ENCODE peak calls at places on chromosomes 3 and 15, in four cellular contexts. P, I, A and L are unnamed samples.

GRCh38 chr15:81312790-81313543 is 11.0 kb downstream of the STARD5 start:
- DNase-seq in P (peak), I (no peak), A (no peak), L (no peak)

GRCh38 chr3:114319453-114319852 is 25.6 kb downstream of the TIGIT start:
- DNase-seq in P (peak), I (peak), A (peak), L (no peak)

GRCh38 chr3:69174871-69175737 is 52.7 kb upstream of the LMOD3 start:
- DNase-seq in P (no peak), I (no peak), A (no peak), L (no peak)

GRCh38 chr3:45119824-45120614 is 26.2 kb downstream of the CDCP1 start:
- DNase-seq in P (no peak), I (peak), A (no peak), L (no peak)

GRCh38 chr3:61224823-61225222 is 26.4 kb downstream of the FHIT start:
- DNase-seq in P (no peak), I (no peak), A (no peak), L (no peak)

GRCh38 chr15:101684877-101685276 is 32.7 kb upstream of the TM2D3 start:
- DNase-seq in P (no peak), I (no peak), A (no peak), L (no peak)

GRCh38 chr3:121839962-121840361 is 5.0 kb downstream of the EAF2 start:
- DNase-seq in P (no peak), I (no peak), A (no peak), L (no peak)

GRCh38 chr3:120203016-120203415 is 82.0 kb downstream of the GPR156 start:
- DNase-seq in P (no peak), I (no peak), A (no peak), L (no peak)

GRCh38 chr15:95742836-95743235 is 587.7 kb upstream of the NR2F2 start:
- DNase-seq in P (no peak), I (no peak), A (no peak), L (no peak)

GRCh38 chr3:85632921-85633320 is 674.1 kb downstream of the CADM2 start:
- DNase-seq in P (no peak), I (no peak), A (no peak), L (no peak)

GRCh38 chr3:85626662-85627061 is 667.9 kb downstream of the CADM2 start:
- DNase-seq in P (no peak), I (no peak), A (no peak), L (no peak)

GRCh38 chr3:85627899-85628298 is 669.1 kb downstream of the CADM2 start:
- DNase-seq in P (no peak), I (no peak), A (no peak), L (no peak)

GRCh38 chr3:85631070-85631469 is 672.3 kb downstream of the CADM2 start:
- DNase-seq in P (no peak), I (no peak), A (no peak), L (no peak)
- TF ChIP-seq USF2 in P (no peak), I (no peak), A (no peak), L (no peak)

DNA sequence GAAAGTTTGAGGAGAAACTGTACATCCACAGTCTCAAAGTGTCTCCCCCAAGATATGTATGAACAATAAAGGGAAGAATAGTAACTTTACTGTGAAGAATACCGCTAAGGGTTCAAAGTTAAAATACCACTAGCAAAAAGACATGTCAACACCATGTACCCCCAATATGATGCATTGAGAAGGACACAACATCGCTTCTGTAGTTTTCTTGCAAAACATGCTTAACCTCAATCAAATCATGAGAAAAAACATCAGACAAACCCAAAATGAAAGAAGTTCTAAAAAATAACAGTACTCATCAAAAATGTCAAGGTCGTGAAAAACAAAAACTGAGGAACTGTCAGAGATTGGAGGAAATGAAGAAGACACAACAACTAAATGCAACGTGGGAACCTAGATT is 3.6 kb downstream of the HERC1 start:
- DNase-seq in P (no peak), I (no peak), A (no peak), L (no peak)
- TF ChIP-seq PHF8 in P (no peak), I (no peak), A (no peak), L (no peak)

GRCh38 chr15:75104804-75105557 is 81.6 kb downstream of the PPCDC start:
- DNase-seq in P (peak), I (peak), A (no peak), L (no peak)

GRCh38 chr15:75107509-75107904 is 84.1 kb downstream of the PPCDC start:
- DNase-seq in P (no peak), I (no peak), A (no peak), L (no peak)

GRCh38 chr15:75109731-75110130 is 86.3 kb downstream of the PPCDC start:
- DNase-seq in P (no peak), I (no peak), A (no peak), L (peak)

GRCh38 chr15:75109021-75109690 is 85.8 kb downstream of the PPCDC start:
- DNase-seq in P (no peak), I (no peak), A (no peak), L (no peak)

DNA sequence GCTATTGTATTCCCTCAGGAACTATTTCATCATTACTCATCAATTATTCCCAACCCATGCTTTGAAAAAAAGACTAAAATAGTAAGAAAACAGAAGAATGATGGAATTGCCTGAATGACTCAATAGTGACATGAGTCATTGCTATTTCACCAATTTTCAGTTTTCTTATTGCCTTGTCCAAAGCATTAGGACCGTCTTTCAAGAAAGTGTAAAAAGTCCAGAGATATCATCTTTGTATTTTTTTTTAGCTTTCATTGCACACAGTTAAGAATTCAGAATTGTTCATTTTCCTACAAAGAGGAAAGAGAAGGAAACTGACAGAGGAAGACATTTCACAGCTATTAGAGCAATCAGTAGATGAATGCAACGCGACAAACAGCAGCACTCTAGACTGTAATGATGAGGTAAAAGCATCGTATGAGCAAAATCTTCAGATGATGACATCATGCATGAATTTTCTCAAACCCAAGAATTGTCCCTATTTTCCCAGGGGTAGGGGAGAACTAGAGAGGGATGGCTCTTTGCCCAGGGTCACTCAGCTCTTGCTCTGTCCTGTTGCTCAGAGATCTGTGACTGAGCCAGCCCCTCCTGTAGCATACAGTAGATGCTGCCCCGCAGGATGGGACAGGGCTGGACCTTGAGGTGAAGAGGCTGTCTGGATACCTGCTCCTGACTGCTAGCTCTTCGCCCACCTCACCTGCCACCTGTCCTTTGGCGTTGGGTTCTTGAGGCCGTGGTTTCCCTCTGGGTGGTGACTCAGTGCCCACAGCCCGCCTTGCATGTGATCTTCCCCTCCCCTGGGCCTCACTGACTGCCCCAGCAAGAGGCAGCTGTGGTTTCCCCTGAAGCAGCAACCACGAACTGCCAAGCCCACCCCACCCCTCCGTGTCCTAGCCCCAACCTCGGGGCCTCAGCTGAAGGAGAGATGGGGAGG is 84.8 kb downstream of the PPCDC start:
- DNase-seq in P (peak), I (peak), A (no peak), L (no peak)
- TF ChIP-seq CHD2 in P (no peak), I (no peak), A (no peak), L (no peak)

GRCh38 chr15:72962054-72962702 is 90.1 kb upstream of the NEO1 start:
- DNase-seq in P (no peak), I (no peak), A (no peak), L (no peak)

GRCh38 chr15:72964135-72964534 is 88.1 kb upstream of the NEO1 start:
- DNase-seq in P (no peak), I (no peak), A (no peak), L (no peak)

GRCh38 chr15:72953306-72953705 is 99.0 kb upstream of the NEO1 start:
- DNase-seq in P (no peak), I (no peak), A (no peak), L (no peak)

GRCh38 chr15:72961326-72961725 is 90.9 kb upstream of the NEO1 start:
- DNase-seq in P (no peak), I (no peak), A (no peak), L (no peak)

DNA sequence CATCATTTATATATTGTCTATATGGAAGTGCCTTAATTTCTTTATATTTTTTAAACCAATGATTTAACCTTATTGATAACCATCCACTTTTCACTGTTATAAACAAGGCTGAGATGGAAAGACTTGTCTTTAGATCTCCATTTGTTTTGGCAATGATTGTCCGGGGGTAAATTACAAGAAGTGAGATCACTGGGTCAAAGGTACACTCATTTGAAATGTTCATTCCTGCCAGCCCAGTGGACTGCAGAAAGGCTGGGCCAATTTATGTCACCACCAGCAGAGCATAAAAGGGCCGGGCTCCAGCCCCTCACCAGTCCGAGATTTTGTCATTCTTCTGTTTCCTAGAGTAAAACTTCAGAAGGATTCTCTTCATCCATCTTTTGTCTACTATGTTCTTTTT is 93.6 kb upstream of the NEO1 start:
- DNase-seq in P (no peak), I (no peak), A (no peak), L (no peak)
- TF ChIP-seq USF2 in P (no peak), I (no peak), A (no peak), L (no peak)

GRCh38 chr3:131555456-131555855 is 52.7 kb upstream of the MRPL3 start:
- DNase-seq in P (no peak), I (no peak), A (no peak), L (no peak)
- TF ChIP-seq PHF8 in P (no peak), I (no peak), A (no peak), L (no peak)

GRCh38 chr3:12603969-12604368 is 47.1 kb downstream of the MKRN2 start:
- DNase-seq in P (no peak), I (no peak), A (no peak), L (no peak)

GRCh38 chr3:12601072-12601471 is 44.2 kb downstream of the MKRN2 start:
- DNase-seq in P (peak), I (peak), A (no peak), L (peak)

DNA sequence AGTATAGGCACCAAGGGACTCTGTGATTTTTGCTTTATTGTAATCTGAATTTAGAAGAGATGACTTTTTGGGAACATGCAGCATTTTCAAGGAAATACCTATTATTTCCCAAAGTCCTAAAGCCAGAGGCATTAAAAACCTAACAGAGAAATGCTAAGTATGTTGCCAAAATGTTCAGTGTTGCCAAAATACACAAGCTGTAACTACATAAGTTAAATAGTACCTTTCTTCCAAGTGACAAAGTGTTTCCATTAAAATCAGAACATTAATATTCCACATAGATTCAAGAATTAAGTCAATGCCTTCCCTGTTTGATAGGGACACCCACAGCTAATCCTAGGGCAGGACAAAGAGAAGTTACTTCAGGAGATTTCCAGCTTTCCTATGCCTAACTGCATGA is 42.0 kb downstream of the MKRN2 start:
- DNase-seq in P (no peak), I (no peak), A (no peak), L (no peak)
- TF ChIP-seq CHD2 in P (no peak), I (no peak), A (no peak), L (no peak)

GRCh38 chr3:56754753-56755365 is 46.9 kb downstream of the ARHGEF3 start:
- DNase-seq in P (no peak), I (no peak), A (no peak), L (no peak)

GRCh38 chr3:56761887-56762605 is 39.7 kb downstream of the ARHGEF3 start:
- DNase-seq in P (no peak), I (no peak), A (no peak), L (no peak)

GRCh38 chr3:56761023-56761422 is 40.7 kb downstream of the ARHGEF3 start:
- DNase-seq in P (no peak), I (no peak), A (no peak), L (no peak)

GRCh38 chr3:56759532-56759931 is 42.2 kb downstream of the ARHGEF3 start:
- DNase-seq in P (no peak), I (no peak), A (no peak), L (no peak)

DNA sequence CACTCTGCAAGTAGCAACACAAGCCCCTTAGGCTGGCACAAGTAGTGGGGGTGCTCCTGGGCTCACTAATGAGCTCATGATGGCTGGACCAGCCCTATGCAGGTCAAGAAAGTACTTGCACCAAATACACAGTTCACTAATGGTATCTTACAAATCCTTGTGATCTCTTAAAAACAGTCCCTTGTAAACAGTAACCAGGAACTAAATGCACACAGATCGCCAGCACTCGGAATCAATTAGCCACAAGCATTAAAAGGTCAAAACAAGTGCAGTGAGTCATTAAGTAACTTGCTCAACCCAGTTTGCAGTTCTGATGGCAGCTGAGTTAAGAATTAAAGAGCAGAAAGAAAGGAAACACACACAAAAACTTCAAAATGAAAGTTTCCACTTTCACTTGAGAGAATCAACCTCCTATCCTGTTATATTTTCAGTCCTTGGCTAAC is 43.2 kb downstream of the ARHGEF3 start:
- DNase-seq in P (peak), I (peak), A (no peak), L (no peak)
- TF ChIP-seq USF2 in P (no peak), I (no peak), A (no peak), L (no peak)

GRCh38 chr15:70962084-70962483 is 69.5 kb downstream of the LRRC49 start:
- DNase-seq in P (no peak), I (no peak), A (no peak), L (no peak)

GRCh38 chr15:70964058-70964457 is 71.4 kb downstream of the LRRC49 start:
- DNase-seq in P (no peak), I (no peak), A (no peak), L (no peak)

GRCh38 chr15:70964686-70965085 is 72.1 kb downstream of the LRRC49 start:
- DNase-seq in P (no peak), I (no peak), A (no peak), L (no peak)

GRCh38 chr15:70963199-70963598 is 70.6 kb downstream of the LRRC49 start:
- DNase-seq in P (no peak), I (no peak), A (no peak), L (no peak)

DNA sequence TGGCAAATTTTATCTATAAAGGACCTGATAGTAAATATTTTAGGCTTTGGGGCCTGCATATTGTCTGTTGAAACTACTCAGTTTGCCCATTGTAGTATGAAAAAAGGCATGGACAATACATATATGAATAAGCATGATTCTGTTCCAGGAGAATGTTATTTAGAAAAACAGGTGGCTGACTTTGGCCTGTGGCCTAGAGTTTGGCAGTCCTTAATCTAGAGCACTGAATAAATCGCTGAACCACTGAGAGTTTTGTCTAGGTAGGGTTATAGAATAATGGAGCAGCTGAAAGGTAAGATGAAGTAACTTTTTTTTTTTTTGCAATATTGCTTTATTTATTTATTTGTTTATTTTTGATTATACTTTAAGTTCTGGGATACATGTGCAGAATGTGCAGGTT is 75.0 kb downstream of the LRRC49 start:
- DNase-seq in P (no peak), I (no peak), A (no peak), L (no peak)
- TF ChIP-seq PHF8 in P (no peak), I (no peak), A (no peak), L (no peak)

GRCh38 chr3:112289011-112289410 is 5.0 kb downstream of the SLC9C1 start:
- DNase-seq in P (no peak), I (no peak), A (no peak), L (no peak)

GRCh38 chr3:112297714-112298113 is 3.7 kb upstream of the SLC9C1 start:
- DNase-seq in P (no peak), I (no peak), A (no peak), L (no peak)

GRCh38 chr3:112298781-112299180 is 4.8 kb upstream of the SLC9C1 start:
- DNase-seq in P (no peak), I (no peak), A (no peak), L (no peak)

DNA sequence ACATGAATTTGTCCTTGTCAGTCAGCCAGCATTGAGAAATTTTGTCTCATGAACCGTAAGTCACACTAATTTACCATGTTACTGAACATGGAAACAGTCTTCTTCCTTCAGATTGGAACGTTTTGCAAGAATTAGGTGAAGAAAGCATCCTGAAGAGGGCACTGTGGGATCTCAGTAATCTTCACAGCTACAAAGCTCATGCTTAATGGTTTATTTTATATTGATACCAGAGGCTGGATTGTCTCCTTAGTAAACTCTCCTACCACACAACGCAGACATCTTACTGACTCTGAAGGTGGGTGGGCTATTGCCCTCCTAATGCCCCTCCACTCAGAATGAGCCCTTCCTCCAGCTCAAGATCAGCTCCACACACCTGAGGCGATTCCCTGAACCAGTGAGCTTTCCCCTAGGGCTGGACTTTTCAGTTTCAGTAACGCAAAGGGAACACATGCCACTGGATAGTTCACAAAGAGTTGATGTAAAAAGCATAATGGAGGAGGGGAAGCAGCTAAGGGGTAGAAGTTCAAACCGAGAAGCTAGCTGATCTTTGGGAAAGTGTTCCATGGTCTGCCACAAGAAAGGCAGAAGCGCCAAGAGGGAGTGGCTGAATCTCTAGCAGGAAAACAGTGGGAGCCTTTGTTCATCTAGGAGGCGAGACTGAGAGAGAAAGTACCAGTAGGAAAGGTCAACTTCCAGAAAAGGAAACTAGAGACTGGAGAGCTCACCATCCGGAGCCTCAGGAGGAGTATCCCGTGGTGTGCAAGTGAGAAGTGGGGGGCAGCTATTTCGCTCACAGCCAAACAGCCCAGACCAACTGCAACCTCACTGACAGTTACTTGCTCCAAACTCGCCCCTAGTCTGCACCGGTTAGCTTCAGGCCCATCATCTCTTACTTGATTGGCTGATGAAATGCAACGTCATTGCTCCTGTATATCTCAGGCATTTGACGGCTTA is at the start of gene SLC9C1:
- DNase-seq in P (peak), I (peak), A (no peak), L (peak)
- TF ChIP-seq CHD2 in P (no peak), I (no peak), A (no peak), L (no peak)